ENCODE peak calls at places on chromosome 2, in four cellular contexts. One of them, this sample, is unnamed.

GRCh38 chr2:106107509-106108131 is 86.5 kb downstream of the UXS1 start:
- DNase-seq in stomach: no peak
- DNase-seq in thyroid gland: no peak
- DNase-seq in A549: no peak
- DNase-seq in this sample: no peak

GRCh38 chr2:128798502-128799283 is 480.0 kb upstream of the HS6ST1 start:
- DNase-seq in stomach: peak
- DNase-seq in A549: no peak
- DNase-seq in thyroid gland: no peak
- DNase-seq in this sample: no peak

GRCh38 chr2:217105733-217106649 is 246.1 kb upstream of the TNP1 start:
- DNase-seq in thyroid gland: no peak
- DNase-seq in A549: peak
- DNase-seq in stomach: no peak
- DNase-seq in this sample: no peak

GRCh38 chr2:45678791-45679348 is 27.4 kb downstream of the PRKCE start:
- DNase-seq in stomach: no peak
- DNase-seq in thyroid gland: no peak
- DNase-seq in A549: no peak
- DNase-seq in this sample: no peak

GRCh38 chr2:190408538-190409271 is 550 bp downstream of the MFSD6 start:
- DNase-seq in A549: peak
- DNase-seq in stomach: peak
- DNase-seq in thyroid gland: peak
- DNase-seq in this sample: peak

GRCh38 chr2:234251326-234252271 is 201.1 kb downstream of the SPP2 start:
- DNase-seq in stomach: no peak
- DNase-seq in A549: peak
- DNase-seq in thyroid gland: no peak
- DNase-seq in this sample: no peak

GRCh38 chr2:150688016-150688415 is 200.5 kb upstream of the RND3 start:
- DNase-seq in A549: no peak
- DNase-seq in thyroid gland: no peak
- DNase-seq in stomach: no peak
- DNase-seq in this sample: no peak

GRCh38 chr2:239670463-239671120 is 269.8 kb upstream of the HDAC4 start:
- DNase-seq in thyroid gland: no peak
- DNase-seq in stomach: no peak
- DNase-seq in A549: no peak
- DNase-seq in this sample: no peak

GRCh38 chr2:200377774-200378336 is 71.4 kb downstream of the SPATS2L start:
- DNase-seq in A549: no peak
- DNase-seq in stomach: peak
- DNase-seq in thyroid gland: no peak
- DNase-seq in this sample: no peak

GRCh38 chr2:27572998-27573429 is 9.8 kb upstream of the ZNF512 start:
- DNase-seq in stomach: no peak
- DNase-seq in A549: no peak
- DNase-seq in thyroid gland: no peak
- DNase-seq in this sample: no peak

GRCh38 chr2:32752952-32753351 is 125.1 kb downstream of the TTC27 start:
- DNase-seq in thyroid gland: no peak
- DNase-seq in A549: no peak
- DNase-seq in stomach: no peak
- DNase-seq in this sample: no peak

GRCh38 chr2:10515887-10516286 is 67.8 kb upstream of the ODC1 start:
- DNase-seq in stomach: no peak
- DNase-seq in thyroid gland: no peak
- DNase-seq in A549: no peak
- DNase-seq in this sample: no peak

GRCh38 chr2:7018767-7019166 is 101.6 kb downstream of the RNF144A start:
- DNase-seq in thyroid gland: no peak
- DNase-seq in stomach: no peak
- DNase-seq in A549: no peak
- DNase-seq in this sample: no peak

GRCh38 chr2:58350484-58350883 is 109.4 kb upstream of the FANCL start:
- DNase-seq in thyroid gland: no peak
- DNase-seq in stomach: no peak
- DNase-seq in A549: no peak
- DNase-seq in this sample: no peak

GRCh38 chr2:173414823-173415322 is 60.2 kb downstream of the CDCA7 start:
- DNase-seq in A549: no peak
- DNase-seq in stomach: no peak
- DNase-seq in thyroid gland: no peak
- DNase-seq in this sample: no peak

GRCh38 chr2:191857406-191857805 is 10.5 kb upstream of the CAVIN2 start:
- DNase-seq in stomach: no peak
- DNase-seq in A549: no peak
- DNase-seq in thyroid gland: no peak
- DNase-seq in this sample: no peak

GRCh38 chr2:158015428-158016076 is 86.1 kb upstream of the UPP2 start:
- DNase-seq in A549: no peak
- DNase-seq in thyroid gland: no peak
- DNase-seq in stomach: no peak
- DNase-seq in this sample: no peak

GRCh38 chr2:36356990-36357505 is 1.5 kb downstream of the CRIM1 start:
- DNase-seq in stomach: no peak
- DNase-seq in thyroid gland: no peak
- DNase-seq in A549: no peak
- DNase-seq in this sample: peak

GRCh38 chr2:151379191-151379590 is 21.8 kb downstream of the TNFAIP6 start:
- DNase-seq in stomach: no peak
- DNase-seq in thyroid gland: no peak
- DNase-seq in A549: no peak
- DNase-seq in this sample: no peak

GRCh38 chr2:28163028-28163427 is 229.6 kb upstream of the FOSL2 start:
- DNase-seq in stomach: no peak
- DNase-seq in thyroid gland: no peak
- DNase-seq in A549: no peak
- DNase-seq in this sample: no peak

GRCh38 chr2:121297217-121297830 is 12.3 kb upstream of the TFCP2L1 start:
- DNase-seq in stomach: peak
- DNase-seq in thyroid gland: peak
- DNase-seq in A549: peak
- DNase-seq in this sample: peak

GRCh38 chr2:191910518-191910917 is 63.6 kb upstream of the CAVIN2 start:
- DNase-seq in A549: no peak
- DNase-seq in thyroid gland: no peak
- DNase-seq in stomach: no peak
- DNase-seq in this sample: no peak

GRCh38 chr2:59888015-59888414 is 665.4 kb downstream of the BCL11A start:
- DNase-seq in A549: no peak
- DNase-seq in thyroid gland: no peak
- DNase-seq in stomach: no peak
- DNase-seq in this sample: no peak

GRCh38 chr2:233976087-233976486 is 58.9 kb downstream of the TRPM8 start:
- DNase-seq in A549: no peak
- DNase-seq in thyroid gland: no peak
- DNase-seq in stomach: no peak
- DNase-seq in this sample: no peak

GRCh38 chr2:220310326-220310936 is 683.0 kb downstream of the SLC4A3 start:
- DNase-seq in A549: no peak
- DNase-seq in thyroid gland: no peak
- DNase-seq in stomach: no peak
- DNase-seq in this sample: no peak

GRCh38 chr2:191645807-191646611 is 31.9 kb upstream of the NABP1 start:
- DNase-seq in stomach: no peak
- DNase-seq in thyroid gland: no peak
- DNase-seq in A549: no peak
- DNase-seq in this sample: no peak

GRCh38 chr2:68365087-68365486 is at the start of gene PLEK:
- DNase-seq in A549: no peak
- DNase-seq in thyroid gland: peak
- DNase-seq in stomach: peak
- DNase-seq in this sample: peak

GRCh38 chr2:55165567-55165966 is 66.5 kb downstream of the CLHC1 start:
- DNase-seq in stomach: no peak
- DNase-seq in thyroid gland: peak
- DNase-seq in A549: no peak
- DNase-seq in this sample: no peak
- H3K27ac ChIP-seq in stomach: peak
- H3K27ac ChIP-seq in thyroid gland: no peak
- H3K27ac ChIP-seq in A549: peak
- H3K27ac ChIP-seq in this sample: no peak

GRCh38 chr2:23565374-23565773 is 180.4 kb downstream of the KLHL29 start:
- DNase-seq in A549: no peak
- DNase-seq in thyroid gland: no peak
- DNase-seq in stomach: no peak
- DNase-seq in this sample: no peak

GRCh38 chr2:23563151-23563550 is 178.2 kb downstream of the KLHL29 start:
- DNase-seq in thyroid gland: no peak
- DNase-seq in stomach: no peak
- DNase-seq in A549: no peak
- DNase-seq in this sample: no peak

GRCh38 chr2:23562143-23562542 is 177.2 kb downstream of the KLHL29 start:
- DNase-seq in stomach: no peak
- DNase-seq in A549: no peak
- DNase-seq in thyroid gland: no peak
- DNase-seq in this sample: no peak

GRCh38 chr2:23564618-23564967 is 179.6 kb downstream of the KLHL29 start:
- DNase-seq in A549: no peak
- DNase-seq in thyroid gland: no peak
- DNase-seq in stomach: no peak
- DNase-seq in this sample: no peak

GRCh38 chr2:23563673-23564617 is 179.0 kb downstream of the KLHL29 start:
- DNase-seq in thyroid gland: no peak
- DNase-seq in stomach: no peak
- DNase-seq in A549: no peak
- DNase-seq in this sample: no peak
- TF ChIP-seq CTCF in thyroid gland: no peak
- TF ChIP-seq CTCF in stomach: no peak
- TF ChIP-seq CTCF in A549: no peak
- TF ChIP-seq CTCF in this sample: no peak

GRCh38 chr2:98505311-98505808 is 60.7 kb downstream of the INPP4A start:
- DNase-seq in stomach: peak
- DNase-seq in A549: no peak
- DNase-seq in thyroid gland: no peak
- DNase-seq in this sample: peak
- H3K27ac ChIP-seq in stomach: peak
- H3K27ac ChIP-seq in A549: no peak
- H3K27ac ChIP-seq in thyroid gland: no peak
- H3K27ac ChIP-seq in this sample: peak

GRCh38 chr2:153163055-153163454 is 315.5 kb downstream of the RPRM start:
- DNase-seq in A549: no peak
- DNase-seq in stomach: no peak
- DNase-seq in thyroid gland: no peak
- DNase-seq in this sample: peak
- TF ChIP-seq CTCF in A549: peak
- TF ChIP-seq CTCF in stomach: peak
- TF ChIP-seq CTCF in thyroid gland: no peak
- TF ChIP-seq CTCF in this sample: peak

GRCh38 chr2:145159676-145160075 is 639.8 kb upstream of the ZEB2 start:
- DNase-seq in A549: no peak
- DNase-seq in stomach: no peak
- DNase-seq in thyroid gland: no peak
- DNase-seq in this sample: no peak

GRCh38 chr2:145156199-145156598 is 636.3 kb upstream of the ZEB2 start:
- DNase-seq in stomach: no peak
- DNase-seq in thyroid gland: no peak
- DNase-seq in A549: no peak
- DNase-seq in this sample: no peak

GRCh38 chr2:145155196-145155595 is 635.3 kb upstream of the ZEB2 start:
- DNase-seq in thyroid gland: no peak
- DNase-seq in stomach: no peak
- DNase-seq in A549: no peak
- DNase-seq in this sample: no peak

GRCh38 chr2:145158051-145158586 is 638.2 kb upstream of the ZEB2 start:
- DNase-seq in stomach: peak
- DNase-seq in thyroid gland: peak
- DNase-seq in A549: peak
- DNase-seq in this sample: peak

GRCh38 chr2:145157626-145158025 is 637.7 kb upstream of the ZEB2 start:
- DNase-seq in thyroid gland: no peak
- DNase-seq in A549: no peak
- DNase-seq in stomach: no peak
- DNase-seq in this sample: no peak
- H3K27ac ChIP-seq in thyroid gland: no peak
- H3K27ac ChIP-seq in A549: peak
- H3K27ac ChIP-seq in stomach: peak
- H3K27ac ChIP-seq in this sample: peak

DNA sequence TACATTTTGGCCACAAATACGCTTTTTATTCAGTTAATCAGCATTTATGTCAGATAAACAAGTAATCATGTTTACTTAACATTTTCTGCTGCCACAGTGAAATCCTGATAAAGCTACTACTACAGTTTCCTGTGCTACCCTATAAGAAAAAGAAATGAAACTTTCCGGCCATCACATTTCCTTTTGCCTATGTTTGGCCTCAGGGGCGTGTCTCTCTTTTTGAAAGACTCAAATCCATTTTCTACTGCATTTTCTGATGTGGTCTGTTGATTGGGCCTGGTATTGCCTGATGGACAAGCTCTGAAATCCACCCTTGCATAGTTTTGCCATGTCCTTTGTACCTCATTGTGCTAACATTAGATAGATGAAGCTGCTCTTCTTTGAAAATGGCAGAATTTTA is 152.6 kb downstream of the AGPS start:
- DNase-seq in stomach: no peak
- DNase-seq in A549: no peak
- DNase-seq in thyroid gland: no peak
- DNase-seq in this sample: no peak
- TF ChIP-seq CTCF in stomach: no peak
- TF ChIP-seq CTCF in A549: no peak
- TF ChIP-seq CTCF in thyroid gland: no peak
- TF ChIP-seq CTCF in this sample: no peak

DNA sequence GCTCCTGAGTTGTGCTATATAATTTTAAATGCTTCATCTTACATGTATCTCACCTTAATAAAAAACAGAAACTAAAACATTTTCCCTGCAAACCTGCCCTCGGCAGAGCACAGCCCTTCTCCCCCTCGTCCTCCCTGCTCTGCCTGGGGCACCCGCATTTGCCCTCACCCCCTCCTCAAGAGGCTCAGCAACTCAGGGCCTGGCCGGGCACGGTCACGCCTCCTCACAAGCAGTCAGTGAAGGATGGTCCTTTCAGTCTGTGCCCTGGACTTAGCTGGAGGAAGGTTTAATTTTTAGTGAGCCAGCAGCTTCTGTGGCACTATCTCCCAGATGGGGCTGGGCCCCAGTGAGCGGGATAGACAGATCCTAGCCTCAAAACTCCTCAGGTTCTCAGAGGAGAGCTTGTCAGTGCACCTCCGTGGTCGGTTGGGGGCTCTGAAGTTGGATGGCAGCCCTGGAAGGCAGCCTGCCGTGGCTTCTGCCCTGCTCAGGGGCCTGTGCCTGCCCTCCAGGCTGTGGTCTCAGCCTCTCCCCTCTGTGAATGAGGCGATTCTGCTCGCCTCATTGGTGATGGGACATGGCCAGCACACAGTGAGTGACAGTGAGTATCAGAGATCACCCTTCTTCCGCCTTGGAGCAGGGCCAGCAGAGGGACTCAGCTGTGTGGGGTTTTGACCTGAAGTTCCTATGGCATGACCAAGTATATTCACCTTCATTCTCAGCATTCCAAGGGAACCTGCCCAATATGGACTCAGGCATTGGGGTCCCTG is 56.3 kb upstream of the AFF3 start:
- DNase-seq in A549: no peak
- DNase-seq in stomach: no peak
- DNase-seq in thyroid gland: peak
- DNase-seq in this sample: no peak
- H3K27ac ChIP-seq in A549: no peak
- H3K27ac ChIP-seq in stomach: peak
- H3K27ac ChIP-seq in thyroid gland: peak
- H3K27ac ChIP-seq in this sample: peak